ENCODE peak calls at places on chromosomes 7 and 10, in five cellular contexts. One of them, this sample, is unnamed.
A peak's percentile ranks its signal among the peaks of the same experiment; 100 is the strongest.

GRCh38 chr10:68826764-68827591 is at the start of gene STOX1:
- DNase-seq in fibroblast of lung: peak; percentile 57
- DNase-seq in neural progenitor cell: peak; percentile 91
- DNase-seq in tibial artery: peak; percentile 68
- DNase-seq in ovary: peak; percentile 40
- DNase-seq in this sample: peak; percentile 58

GRCh38 chr7:29106128-29106988 is 40.0 kb downstream of the CPVL start:
- DNase-seq in neural progenitor cell: peak; percentile 77
- DNase-seq in tibial artery: no peak
- DNase-seq in fibroblast of lung: peak; percentile 79
- DNase-seq in ovary: peak; percentile 15
- DNase-seq in this sample: peak; percentile 75

GRCh38 chr10:74593470-74593869 is 232.9 kb upstream of the KAT6B start:
- DNase-seq in ovary: no peak
- DNase-seq in tibial artery: no peak
- DNase-seq in fibroblast of lung: peak; percentile 98
- DNase-seq in neural progenitor cell: no peak
- DNase-seq in this sample: no peak

GRCh38 chr10:1268856-1269255 is 212.7 kb downstream of the WDR37 start:
- DNase-seq in ovary: no peak
- DNase-seq in tibial artery: peak; percentile 39
- DNase-seq in fibroblast of lung: no peak
- DNase-seq in neural progenitor cell: no peak
- DNase-seq in this sample: no peak

GRCh38 chr7:22607180-22607579 is 107.2 kb upstream of the STEAP1B start:
- DNase-seq in ovary: no peak
- DNase-seq in neural progenitor cell: no peak
- DNase-seq in tibial artery: no peak
- DNase-seq in fibroblast of lung: peak; percentile 67
- DNase-seq in this sample: no peak

GRCh38 chr10:11856089-11856488 is 32.9 kb downstream of the PROSER2 start:
- DNase-seq in tibial artery: no peak
- DNase-seq in fibroblast of lung: no peak
- DNase-seq in neural progenitor cell: no peak
- DNase-seq in ovary: no peak
- DNase-seq in this sample: no peak

GRCh38 chr10:71817831-71818268 is 33.2 kb downstream of the PSAP start:
- DNase-seq in tibial artery: peak; percentile 83
- DNase-seq in ovary: no peak
- DNase-seq in neural progenitor cell: no peak
- DNase-seq in fibroblast of lung: no peak
- DNase-seq in this sample: no peak

GRCh38 chr7:68958571-68958970 is 639.7 kb upstream of the AUTS2 start:
- DNase-seq in fibroblast of lung: no peak
- DNase-seq in tibial artery: no peak
- DNase-seq in ovary: no peak
- DNase-seq in neural progenitor cell: no peak
- DNase-seq in this sample: no peak

GRCh38 chr10:45319702-45320101 is 4.3 kb upstream of the OR13A1 start:
- DNase-seq in neural progenitor cell: no peak
- DNase-seq in tibial artery: no peak
- DNase-seq in ovary: no peak
- DNase-seq in fibroblast of lung: no peak
- DNase-seq in this sample: no peak

GRCh38 chr7:157590526-157590925 is 253.7 kb downstream of the DNAJB6 start:
- DNase-seq in neural progenitor cell: no peak
- DNase-seq in fibroblast of lung: no peak
- DNase-seq in ovary: no peak
- DNase-seq in tibial artery: no peak
- DNase-seq in this sample: no peak
- H3K27ac ChIP-seq in neural progenitor cell: no peak overlapping the region
- H3K27ac ChIP-seq in fibroblast of lung: no peak overlapping the region
- H3K27ac ChIP-seq in ovary: no peak overlapping the region
- H3K27ac ChIP-seq in tibial artery: no peak overlapping the region
- H3K27ac ChIP-seq in this sample: no peak overlapping the region

GRCh38 chr10:114244126-114244525 is 5.1 kb downstream of the VWA2 start:
- DNase-seq in fibroblast of lung: no peak
- DNase-seq in ovary: no peak
- DNase-seq in tibial artery: no peak
- DNase-seq in neural progenitor cell: no peak
- DNase-seq in this sample: no peak

GRCh38 chr10:114243661-114244060 is 4.6 kb downstream of the VWA2 start:
- DNase-seq in neural progenitor cell: no peak
- DNase-seq in fibroblast of lung: no peak
- DNase-seq in tibial artery: no peak
- DNase-seq in ovary: no peak
- DNase-seq in this sample: no peak

GRCh38 chr10:114242235-114242634 is 3.2 kb downstream of the VWA2 start:
- DNase-seq in neural progenitor cell: no peak
- DNase-seq in fibroblast of lung: no peak
- DNase-seq in tibial artery: no peak
- DNase-seq in ovary: no peak
- DNase-seq in this sample: no peak

GRCh38 chr10:114239994-114240345 is 916 bp downstream of the VWA2 start:
- DNase-seq in tibial artery: no peak
- DNase-seq in neural progenitor cell: peak; percentile 29
- DNase-seq in ovary: no peak
- DNase-seq in fibroblast of lung: no peak
- DNase-seq in this sample: no peak

DNA sequence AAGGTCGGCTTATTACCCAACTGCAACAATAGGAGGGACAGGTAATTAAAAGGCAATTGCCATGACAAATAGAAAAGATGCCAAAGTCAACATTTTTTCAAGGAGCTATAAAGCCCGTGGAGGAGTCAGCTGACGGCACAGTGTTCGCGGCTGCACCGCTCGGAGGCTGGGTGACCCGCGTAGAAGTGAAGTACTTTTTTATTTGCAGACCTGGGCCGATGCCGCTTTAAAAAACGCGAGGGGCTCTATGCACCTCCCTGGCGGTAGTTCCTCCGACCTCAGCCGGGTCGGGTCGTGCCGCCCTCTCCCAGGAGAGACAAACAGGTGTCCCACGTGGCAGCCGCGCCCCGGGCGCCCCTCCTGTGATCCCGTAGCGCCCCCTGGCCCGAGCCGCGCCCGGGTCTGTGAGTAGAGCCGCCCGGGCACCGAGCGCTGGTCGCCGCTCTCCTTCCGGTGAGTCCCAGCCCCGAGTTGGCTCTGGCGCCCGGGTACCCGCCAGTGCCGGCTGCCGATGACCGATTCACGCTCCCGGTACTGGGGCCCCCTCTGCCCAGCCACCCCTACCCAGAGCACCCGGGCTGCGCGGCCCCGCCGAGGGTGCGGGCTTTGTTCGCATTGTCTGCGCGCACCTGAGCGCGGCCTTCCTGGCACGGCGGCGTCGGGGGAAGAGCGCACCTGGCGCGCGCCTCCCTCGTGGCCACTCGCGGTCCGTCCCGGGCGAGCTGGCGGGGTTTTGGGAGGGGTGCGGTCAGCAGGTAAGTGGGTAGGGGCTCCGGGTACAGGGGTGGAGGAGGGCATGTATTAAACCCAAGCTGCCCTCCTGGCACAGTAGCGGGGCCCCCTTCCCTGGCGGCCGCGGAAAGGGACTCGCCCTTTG is at the start of gene VWA2:
- DNase-seq in ovary: no peak
- DNase-seq in tibial artery: no peak
- DNase-seq in fibroblast of lung: no peak
- DNase-seq in neural progenitor cell: peak; percentile 76
- DNase-seq in this sample: peak; percentile 59
- H3K4me3 ChIP-seq in ovary: peak within 1 kb of the TSS; percentile 29
- H3K4me3 ChIP-seq in tibial artery: peak within 1 kb of the TSS; percentile 30
- H3K4me3 ChIP-seq in fibroblast of lung: no peak within 1 kb of the TSS
- H3K4me3 ChIP-seq in neural progenitor cell: peak within 1 kb of the TSS; percentile 59
- H3K4me3 ChIP-seq in this sample: no peak within 1 kb of the TSS

DNA sequence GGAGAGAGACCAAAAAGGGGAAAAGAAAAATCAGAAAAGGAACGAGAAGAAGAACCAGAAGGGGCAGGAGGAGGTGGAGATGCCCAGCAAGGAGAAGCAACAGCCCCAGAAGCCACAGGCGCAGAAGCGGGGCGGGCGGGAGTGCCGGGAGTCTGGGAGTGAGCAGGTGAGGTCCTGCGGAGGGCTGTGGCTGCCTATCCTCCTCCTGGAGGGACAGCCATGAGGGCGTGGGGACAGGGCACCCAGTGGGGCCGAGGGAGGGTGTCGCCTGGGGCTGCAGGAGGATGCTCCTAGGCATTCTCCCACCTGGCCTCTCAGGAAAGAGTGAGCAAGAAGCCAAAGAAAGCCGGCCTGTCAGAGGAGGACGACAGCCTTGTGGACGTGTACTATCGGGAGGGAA is 11.8 kb downstream of the CALHM2 start:
- DNase-seq in tibial artery: no peak
- DNase-seq in neural progenitor cell: no peak
- DNase-seq in ovary: no peak
- DNase-seq in fibroblast of lung: no peak
- DNase-seq in this sample: no peak
- H3K4me1 ChIP-seq in tibial artery: peaks cover 34% of the 10 kb centered on the region
- H3K4me1 ChIP-seq in neural progenitor cell: no peaks in the 10 kb centered on the region
- H3K4me1 ChIP-seq in ovary: peaks cover 17% of the 10 kb centered on the region
- H3K4me1 ChIP-seq in fibroblast of lung: peaks cover 12% of the 10 kb centered on the region
- H3K4me1 ChIP-seq in this sample: no peaks in the 10 kb centered on the region

GRCh38 chr10:3323865-3324498 is 151.4 kb upstream of the PITRM1 start:
- DNase-seq in ovary: no peak
- DNase-seq in fibroblast of lung: no peak
- DNase-seq in neural progenitor cell: no peak
- DNase-seq in tibial artery: no peak
- DNase-seq in this sample: no peak
- H3K27ac ChIP-seq in ovary: no peak overlapping the region
- H3K27ac ChIP-seq in fibroblast of lung: no peak overlapping the region
- H3K27ac ChIP-seq in neural progenitor cell: no peak overlapping the region
- H3K27ac ChIP-seq in tibial artery: peak overlapping the region; percentile 38
- H3K27ac ChIP-seq in this sample: no peak overlapping the region

GRCh38 chr7:97307521-97308108 is 190.1 kb downstream of the SDHAF3 start:
- DNase-seq in tibial artery: no peak
- DNase-seq in neural progenitor cell: no peak
- DNase-seq in fibroblast of lung: peak; percentile 11
- DNase-seq in ovary: no peak
- DNase-seq in this sample: no peak
- H3K4me3 ChIP-seq in tibial artery: no peak overlapping the region
- H3K4me3 ChIP-seq in neural progenitor cell: no peak overlapping the region
- H3K4me3 ChIP-seq in fibroblast of lung: no peak overlapping the region
- H3K4me3 ChIP-seq in ovary: no peak overlapping the region
- H3K4me3 ChIP-seq in this sample: no peak overlapping the region

This sample was measured in small intestine.